ENCODE peak calls at places on chromosomes 3 and 15, in ten cellular contexts. One of them, this sample, is unnamed.

GRCh38 chr15:58442122-58442521 is 10.3 kb downstream of the LIPC start:
- DNase-seq in lung: no peak
- DNase-seq in T-helper 2 cell: no peak
- DNase-seq in activated gamma-delta T cell treated with Interleukin-2 at 50 U/mL for 16 hours: no peak
- DNase-seq in myocyte: no peak
- DNase-seq in CD4-positive, alpha-beta T cell: no peak
- DNase-seq in NCI-H1436: no peak
- DNase-seq in body of pancreas: no peak
- DNase-seq in uterus: no peak
- DNase-seq in T-helper 1 cell: no peak
- DNase-seq in this sample: no peak

GRCh38 chr3:107247116-107247515 is 130.1 kb upstream of the CCDC54 start:
- DNase-seq in lung: no peak
- DNase-seq in T-helper 2 cell: no peak
- DNase-seq in activated gamma-delta T cell treated with Interleukin-2 at 50 U/mL for 16 hours: no peak
- DNase-seq in myocyte: no peak
- DNase-seq in CD4-positive, alpha-beta T cell: no peak
- DNase-seq in NCI-H1436: no peak
- DNase-seq in body of pancreas: no peak
- DNase-seq in uterus: no peak
- DNase-seq in T-helper 1 cell: no peak
- DNase-seq in this sample: no peak

GRCh38 chr3:179088306-179088705 is 16.7 kb upstream of the ZMAT3 start:
- DNase-seq in lung: no peak
- DNase-seq in T-helper 2 cell: no peak
- DNase-seq in activated gamma-delta T cell treated with Interleukin-2 at 50 U/mL for 16 hours: no peak
- DNase-seq in myocyte: no peak
- DNase-seq in CD4-positive, alpha-beta T cell: no peak
- DNase-seq in NCI-H1436: no peak
- DNase-seq in body of pancreas: no peak
- DNase-seq in uterus: no peak
- DNase-seq in T-helper 1 cell: no peak
- DNase-seq in this sample: no peak

GRCh38 chr15:67180514-67181191 is 73.8 kb downstream of the AAGAB start:
- DNase-seq in lung: no peak
- DNase-seq in T-helper 2 cell: no peak
- DNase-seq in activated gamma-delta T cell treated with Interleukin-2 at 50 U/mL for 16 hours: no peak
- DNase-seq in myocyte: no peak
- DNase-seq in CD4-positive, alpha-beta T cell: no peak
- DNase-seq in NCI-H1436: no peak
- DNase-seq in body of pancreas: no peak
- DNase-seq in uterus: peak
- DNase-seq in T-helper 1 cell: no peak
- DNase-seq in this sample: no peak

GRCh38 chr3:119352863-119353527 is 58.8 kb downstream of the ARHGAP31 start:
- DNase-seq in lung: no peak
- DNase-seq in T-helper 2 cell: no peak
- DNase-seq in activated gamma-delta T cell treated with Interleukin-2 at 50 U/mL for 16 hours: no peak
- DNase-seq in myocyte: peak
- DNase-seq in CD4-positive, alpha-beta T cell: no peak
- DNase-seq in NCI-H1436: no peak
- DNase-seq in body of pancreas: no peak
- DNase-seq in uterus: no peak
- DNase-seq in T-helper 1 cell: no peak
- DNase-seq in this sample: peak

GRCh38 chr3:14177580-14178246 is 688 bp downstream of the XPC start:
- DNase-seq in lung: no peak
- DNase-seq in T-helper 2 cell: no peak
- DNase-seq in activated gamma-delta T cell treated with Interleukin-2 at 50 U/mL for 16 hours: no peak
- DNase-seq in myocyte: peak
- DNase-seq in CD4-positive, alpha-beta T cell: no peak
- DNase-seq in NCI-H1436: no peak
- DNase-seq in body of pancreas: no peak
- DNase-seq in uterus: no peak
- DNase-seq in T-helper 1 cell: no peak
- DNase-seq in this sample: peak

GRCh38 chr3:27511724-27512422 is 27.7 kb upstream of the SLC4A7 start:
- DNase-seq in lung: no peak
- DNase-seq in T-helper 2 cell: no peak
- DNase-seq in activated gamma-delta T cell treated with Interleukin-2 at 50 U/mL for 16 hours: no peak
- DNase-seq in myocyte: peak
- DNase-seq in CD4-positive, alpha-beta T cell: no peak
- DNase-seq in NCI-H1436: no peak
- DNase-seq in body of pancreas: no peak
- DNase-seq in uterus: no peak
- DNase-seq in T-helper 1 cell: no peak
- DNase-seq in this sample: no peak

GRCh38 chr3:17740703-17741102 is 1.7 kb downstream of the TBC1D5 start:
- DNase-seq in lung: no peak
- DNase-seq in T-helper 2 cell: no peak
- DNase-seq in activated gamma-delta T cell treated with Interleukin-2 at 50 U/mL for 16 hours: no peak
- DNase-seq in myocyte: no peak
- DNase-seq in CD4-positive, alpha-beta T cell: no peak
- DNase-seq in NCI-H1436: no peak
- DNase-seq in body of pancreas: no peak
- DNase-seq in uterus: no peak
- DNase-seq in T-helper 1 cell: no peak
- DNase-seq in this sample: no peak

GRCh38 chr15:27077790-27078189 is 106.8 kb downstream of the GABRG3 start:
- DNase-seq in lung: no peak
- DNase-seq in T-helper 2 cell: no peak
- DNase-seq in activated gamma-delta T cell treated with Interleukin-2 at 50 U/mL for 16 hours: no peak
- DNase-seq in myocyte: no peak
- DNase-seq in CD4-positive, alpha-beta T cell: no peak
- DNase-seq in NCI-H1436: no peak
- DNase-seq in body of pancreas: no peak
- DNase-seq in uterus: no peak
- DNase-seq in T-helper 1 cell: no peak
- DNase-seq in this sample: no peak

GRCh38 chr3:3798641-3799113 is 554 bp upstream of the LRRN1 start:
- DNase-seq in lung: no peak
- DNase-seq in T-helper 2 cell: no peak
- DNase-seq in activated gamma-delta T cell treated with Interleukin-2 at 50 U/mL for 16 hours: peak
- DNase-seq in myocyte: no peak
- DNase-seq in CD4-positive, alpha-beta T cell: peak
- DNase-seq in NCI-H1436: no peak
- DNase-seq in body of pancreas: peak
- DNase-seq in uterus: no peak
- DNase-seq in T-helper 1 cell: no peak
- DNase-seq in this sample: peak

GRCh38 chr15:40307421-40308165 is at the start of gene PLCB2:
- DNase-seq in lung: peak
- DNase-seq in T-helper 2 cell: peak
- DNase-seq in activated gamma-delta T cell treated with Interleukin-2 at 50 U/mL for 16 hours: peak
- DNase-seq in myocyte: no peak
- DNase-seq in CD4-positive, alpha-beta T cell: peak
- DNase-seq in NCI-H1436: peak
- DNase-seq in body of pancreas: no peak
- DNase-seq in uterus: no peak
- DNase-seq in T-helper 1 cell: peak
- DNase-seq in this sample: peak

GRCh38 chr3:13414040-13414729 is 5.9 kb downstream of the NUP210 start:
- DNase-seq in lung: peak
- DNase-seq in T-helper 2 cell: peak
- DNase-seq in activated gamma-delta T cell treated with Interleukin-2 at 50 U/mL for 16 hours: peak
- DNase-seq in myocyte: no peak
- DNase-seq in CD4-positive, alpha-beta T cell: peak
- DNase-seq in NCI-H1436: no peak
- DNase-seq in body of pancreas: peak
- DNase-seq in uterus: no peak
- DNase-seq in T-helper 1 cell: peak
- DNase-seq in this sample: peak

GRCh38 chr3:190064112-190064511 is 56.6 kb downstream of the P3H2 start:
- DNase-seq in lung: peak
- DNase-seq in T-helper 2 cell: no peak
- DNase-seq in activated gamma-delta T cell treated with Interleukin-2 at 50 U/mL for 16 hours: no peak
- DNase-seq in myocyte: peak
- DNase-seq in CD4-positive, alpha-beta T cell: no peak
- DNase-seq in NCI-H1436: no peak
- DNase-seq in body of pancreas: no peak
- DNase-seq in uterus: no peak
- DNase-seq in T-helper 1 cell: no peak
- DNase-seq in this sample: no peak

GRCh38 chr3:127077068-127077467 is 94.2 kb downstream of the PLXNA1 start:
- DNase-seq in lung: peak
- DNase-seq in T-helper 2 cell: no peak
- DNase-seq in activated gamma-delta T cell treated with Interleukin-2 at 50 U/mL for 16 hours: no peak
- DNase-seq in myocyte: no peak
- DNase-seq in CD4-positive, alpha-beta T cell: no peak
- DNase-seq in NCI-H1436: no peak
- DNase-seq in body of pancreas: no peak
- DNase-seq in uterus: no peak
- DNase-seq in T-helper 1 cell: no peak
- DNase-seq in this sample: no peak

GRCh38 chr3:14900881-14901873 is 46.2 kb upstream of the NR2C2 start:
- DNase-seq in lung: no peak
- DNase-seq in T-helper 2 cell: no peak
- DNase-seq in activated gamma-delta T cell treated with Interleukin-2 at 50 U/mL for 16 hours: no peak
- DNase-seq in myocyte: no peak
- DNase-seq in CD4-positive, alpha-beta T cell: no peak
- DNase-seq in NCI-H1436: no peak
- DNase-seq in body of pancreas: no peak
- DNase-seq in uterus: no peak
- DNase-seq in T-helper 1 cell: no peak
- DNase-seq in this sample: no peak

GRCh38 chr3:126419886-126420786 is 25.4 kb downstream of the CFAP100 start:
- DNase-seq in lung: no peak
- DNase-seq in T-helper 2 cell: no peak
- DNase-seq in activated gamma-delta T cell treated with Interleukin-2 at 50 U/mL for 16 hours: no peak
- DNase-seq in myocyte: no peak
- DNase-seq in CD4-positive, alpha-beta T cell: no peak
- DNase-seq in NCI-H1436: no peak
- DNase-seq in body of pancreas: no peak
- DNase-seq in uterus: no peak
- DNase-seq in T-helper 1 cell: no peak
- DNase-seq in this sample: no peak

GRCh38 chr3:57956833-57957174 is 51.4 kb upstream of the FLNB start:
- DNase-seq in lung: no peak
- DNase-seq in T-helper 2 cell: no peak
- DNase-seq in activated gamma-delta T cell treated with Interleukin-2 at 50 U/mL for 16 hours: no peak
- DNase-seq in myocyte: no peak
- DNase-seq in CD4-positive, alpha-beta T cell: no peak
- DNase-seq in NCI-H1436: no peak
- DNase-seq in body of pancreas: no peak
- DNase-seq in uterus: no peak
- DNase-seq in T-helper 1 cell: no peak
- DNase-seq in this sample: no peak

GRCh38 chr3:132174500-132174899 is 139.7 kb upstream of the CPNE4 start:
- DNase-seq in lung: no peak
- DNase-seq in T-helper 2 cell: no peak
- DNase-seq in activated gamma-delta T cell treated with Interleukin-2 at 50 U/mL for 16 hours: no peak
- DNase-seq in myocyte: no peak
- DNase-seq in CD4-positive, alpha-beta T cell: no peak
- DNase-seq in NCI-H1436: no peak
- DNase-seq in body of pancreas: no peak
- DNase-seq in uterus: no peak
- DNase-seq in T-helper 1 cell: no peak
- DNase-seq in this sample: no peak

GRCh38 chr15:85897818-85898717 is 103.3 kb upstream of the KLHL25 start:
- DNase-seq in lung: no peak
- DNase-seq in T-helper 2 cell: no peak
- DNase-seq in activated gamma-delta T cell treated with Interleukin-2 at 50 U/mL for 16 hours: no peak
- DNase-seq in myocyte: peak
- DNase-seq in CD4-positive, alpha-beta T cell: no peak
- DNase-seq in NCI-H1436: no peak
- DNase-seq in body of pancreas: no peak
- DNase-seq in uterus: no peak
- DNase-seq in T-helper 1 cell: no peak
- DNase-seq in this sample: no peak

GRCh38 chr15:23484870-23485269 is 37.8 kb upstream of the GOLGA6L2 start:
- DNase-seq in lung: no peak
- DNase-seq in T-helper 2 cell: no peak
- DNase-seq in activated gamma-delta T cell treated with Interleukin-2 at 50 U/mL for 16 hours: no peak
- DNase-seq in myocyte: no peak
- DNase-seq in CD4-positive, alpha-beta T cell: no peak
- DNase-seq in NCI-H1436: no peak
- DNase-seq in body of pancreas: no peak
- DNase-seq in uterus: no peak
- DNase-seq in T-helper 1 cell: no peak
- DNase-seq in this sample: no peak

GRCh38 chr3:62467936-62468722 is 94.8 kb upstream of the FEZF2 start:
- DNase-seq in lung: no peak
- DNase-seq in T-helper 2 cell: no peak
- DNase-seq in activated gamma-delta T cell treated with Interleukin-2 at 50 U/mL for 16 hours: no peak
- DNase-seq in myocyte: no peak
- DNase-seq in CD4-positive, alpha-beta T cell: no peak
- DNase-seq in NCI-H1436: no peak
- DNase-seq in body of pancreas: no peak
- DNase-seq in uterus: no peak
- DNase-seq in T-helper 1 cell: no peak
- DNase-seq in this sample: no peak

GRCh38 chr3:8482960-8483665 is 18.5 kb upstream of the LMCD1 start:
- DNase-seq in lung: peak
- DNase-seq in T-helper 2 cell: no peak
- DNase-seq in activated gamma-delta T cell treated with Interleukin-2 at 50 U/mL for 16 hours: no peak
- DNase-seq in myocyte: peak
- DNase-seq in CD4-positive, alpha-beta T cell: no peak
- DNase-seq in NCI-H1436: no peak
- DNase-seq in body of pancreas: peak
- DNase-seq in uterus: peak
- DNase-seq in T-helper 1 cell: no peak
- DNase-seq in this sample: no peak

GRCh38 chr3:14663396-14663795 is 11.5 kb upstream of the C3orf20 start:
- DNase-seq in lung: no peak
- DNase-seq in T-helper 2 cell: no peak
- DNase-seq in activated gamma-delta T cell treated with Interleukin-2 at 50 U/mL for 16 hours: no peak
- DNase-seq in myocyte: no peak
- DNase-seq in CD4-positive, alpha-beta T cell: no peak
- DNase-seq in NCI-H1436: no peak
- DNase-seq in body of pancreas: no peak
- DNase-seq in uterus: no peak
- DNase-seq in T-helper 1 cell: no peak
- DNase-seq in this sample: no peak

GRCh38 chr3:51718547-51719412 is 11.9 kb downstream of the GRM2 start:
- DNase-seq in lung: no peak
- DNase-seq in T-helper 2 cell: no peak
- DNase-seq in activated gamma-delta T cell treated with Interleukin-2 at 50 U/mL for 16 hours: peak
- DNase-seq in myocyte: peak
- DNase-seq in CD4-positive, alpha-beta T cell: peak
- DNase-seq in NCI-H1436: no peak
- DNase-seq in body of pancreas: peak
- DNase-seq in uterus: no peak
- DNase-seq in T-helper 1 cell: no peak
- DNase-seq in this sample: no peak

GRCh38 chr3:37703633-37704032 is 158.0 kb upstream of the CTDSPL start:
- DNase-seq in lung: no peak
- DNase-seq in T-helper 2 cell: no peak
- DNase-seq in activated gamma-delta T cell treated with Interleukin-2 at 50 U/mL for 16 hours: no peak
- DNase-seq in myocyte: no peak
- DNase-seq in CD4-positive, alpha-beta T cell: no peak
- DNase-seq in NCI-H1436: no peak
- DNase-seq in body of pancreas: no peak
- DNase-seq in uterus: no peak
- DNase-seq in T-helper 1 cell: no peak
- DNase-seq in this sample: no peak

GRCh38 chr3:32630266-32630665 is 54.7 kb upstream of the CNOT10 start:
- DNase-seq in lung: no peak
- DNase-seq in T-helper 2 cell: no peak
- DNase-seq in activated gamma-delta T cell treated with Interleukin-2 at 50 U/mL for 16 hours: no peak
- DNase-seq in myocyte: no peak
- DNase-seq in CD4-positive, alpha-beta T cell: no peak
- DNase-seq in NCI-H1436: no peak
- DNase-seq in body of pancreas: no peak
- DNase-seq in uterus: no peak
- DNase-seq in T-helper 1 cell: no peak
- DNase-seq in this sample: no peak

GRCh38 chr3:194395201-194395600 is 3.9 kb downstream of the GP5 start:
- DNase-seq in lung: no peak
- DNase-seq in T-helper 2 cell: no peak
- DNase-seq in activated gamma-delta T cell treated with Interleukin-2 at 50 U/mL for 16 hours: no peak
- DNase-seq in myocyte: no peak
- DNase-seq in CD4-positive, alpha-beta T cell: no peak
- DNase-seq in NCI-H1436: peak
- DNase-seq in body of pancreas: no peak
- DNase-seq in uterus: no peak
- DNase-seq in T-helper 1 cell: no peak
- DNase-seq in this sample: no peak

GRCh38 chr3:112629425-112629824 is 11.5 kb downstream of the CCDC80 start:
- DNase-seq in lung: peak
- DNase-seq in T-helper 2 cell: no peak
- DNase-seq in activated gamma-delta T cell treated with Interleukin-2 at 50 U/mL for 16 hours: no peak
- DNase-seq in myocyte: peak
- DNase-seq in CD4-positive, alpha-beta T cell: no peak
- DNase-seq in NCI-H1436: no peak
- DNase-seq in body of pancreas: peak
- DNase-seq in uterus: peak
- DNase-seq in T-helper 1 cell: no peak
- DNase-seq in this sample: no peak

This sample was measured in naive B cell.